ENCODE peak calls at places on chromosomes 5 and 9, in four cellular contexts. I, S, F and E are unnamed samples.

GRCh38 chr5:93677344-93678021 is 63.9 kb downstream of the POU5F2 start:
- DNase-seq in F (no peak), S (peak), I (peak), E (no peak)

GRCh38 chr9:120235081-120235480 is 344.9 kb downstream of the CDK5RAP2 start:
- DNase-seq in S (no peak), I (no peak), F (no peak), E (no peak)

GRCh38 chr5:156934450-156935211 is 28.4 kb downstream of the TIMD4 start:
- DNase-seq in I (peak), F (no peak), S (no peak), E (no peak)

GRCh38 chr5:133897431-133897830 is 71.0 kb downstream of the C5orf15 start:
- DNase-seq in S (no peak), I (no peak), F (no peak), E (no peak)

GRCh38 chr9:12813960-12814876 is 39.4 kb downstream of the LURAP1L start:
- DNase-seq in S (peak), I (no peak), F (no peak), E (peak)

GRCh38 chr9:92184041-92184564 is 68.9 kb upstream of the SPTLC1 start:
- DNase-seq in F (no peak), S (no peak), I (no peak), E (no peak)

GRCh38 chr5:134906811-134907210 is 1.9 kb downstream of the PCBD2 start:
- DNase-seq in S (no peak), F (no peak), I (no peak), E (no peak)

GRCh38 chr9:84266087-84266561 is 74.4 kb downstream of the SLC28A3 start:
- DNase-seq in I (peak), S (no peak), F (no peak), E (no peak)

GRCh38 chr9:135012166-135012565 is 75.3 kb upstream of the OLFM1 start:
- DNase-seq in S (no peak), F (no peak), I (no peak), E (no peak)

GRCh38 chr9:68822596-68823165 is 117.6 kb downstream of the PIP5K1B start:
- DNase-seq in S (no peak), I (no peak), F (no peak), E (no peak)

GRCh38 chr9:120980951-120981350 is 54.4 kb upstream of the TRAF1 start:
- DNase-seq in I (no peak), F (peak), S (no peak), E (no peak)

GRCh38 chr9:7549261-7549660 is 250.3 kb downstream of the DMAC1 start:
- DNase-seq in F (no peak), S (peak), I (peak), E (no peak)

GRCh38 chr9:77224750-77225312 is 47.5 kb downstream of the VPS13A start:
- DNase-seq in I (no peak), F (no peak), S (peak), E (no peak)

GRCh38 chr9:19378647-19379046 is 1.4 kb downstream of the RPS6 start:
- DNase-seq in I (no peak), S (no peak), F (no peak), E (no peak)

GRCh38 chr5:101045689-101046088 is 142.6 kb upstream of the ST8SIA4 start:
- DNase-seq in S (peak), F (no peak), I (no peak), E (no peak)

GRCh38 chr5:128782446-128782845 is 182.8 kb upstream of the SLC27A6 start:
- DNase-seq in I (no peak), S (peak), F (no peak), E (no peak)

GRCh38 chr9:91824591-91825339 is 125.3 kb downstream of the ROR2 start:
- DNase-seq in F (no peak), S (peak), I (no peak), E (no peak)

GRCh38 chr9:14153310-14153720 is 160.6 kb downstream of the NFIB start:
- DNase-seq in F (no peak), I (peak), S (peak), E (no peak)

GRCh38 chr5:35319231-35320002 is 89.1 kb upstream of the PRLR start:
- DNase-seq in I (no peak), S (no peak), F (no peak), E (no peak)

GRCh38 chr5:152378730-152379129 is 26.3 kb downstream of the NMUR2 start:
- DNase-seq in F (no peak), I (no peak), S (no peak), E (no peak)
- H2AFZ ChIP-seq in F (no peak), I (peak), S (no peak), E (no peak)

GRCh38 chr5:66824476-66824875 is 228.3 kb downstream of the MAST4 start:
- DNase-seq in F (no peak), S (no peak), I (no peak), E (no peak)

GRCh38 chr5:66826263-66826662 is 230.1 kb downstream of the MAST4 start:
- DNase-seq in S (no peak), F (no peak), I (no peak), E (no peak)

GRCh38 chr5:66828551-66829421 is 232.6 kb downstream of the MAST4 start:
- DNase-seq in F (no peak), I (peak), S (peak), E (no peak)

GRCh38 chr5:66828046-66828550 is 231.9 kb downstream of the MAST4 start:
- DNase-seq in F (no peak), S (no peak), I (peak), E (no peak)

GRCh38 chr5:66826696-66827095 is 230.5 kb downstream of the MAST4 start:
- DNase-seq in I (no peak), F (no peak), S (no peak), E (no peak)
- H2AFZ ChIP-seq in I (no peak), F (no peak), S (no peak), E (no peak)

DNA sequence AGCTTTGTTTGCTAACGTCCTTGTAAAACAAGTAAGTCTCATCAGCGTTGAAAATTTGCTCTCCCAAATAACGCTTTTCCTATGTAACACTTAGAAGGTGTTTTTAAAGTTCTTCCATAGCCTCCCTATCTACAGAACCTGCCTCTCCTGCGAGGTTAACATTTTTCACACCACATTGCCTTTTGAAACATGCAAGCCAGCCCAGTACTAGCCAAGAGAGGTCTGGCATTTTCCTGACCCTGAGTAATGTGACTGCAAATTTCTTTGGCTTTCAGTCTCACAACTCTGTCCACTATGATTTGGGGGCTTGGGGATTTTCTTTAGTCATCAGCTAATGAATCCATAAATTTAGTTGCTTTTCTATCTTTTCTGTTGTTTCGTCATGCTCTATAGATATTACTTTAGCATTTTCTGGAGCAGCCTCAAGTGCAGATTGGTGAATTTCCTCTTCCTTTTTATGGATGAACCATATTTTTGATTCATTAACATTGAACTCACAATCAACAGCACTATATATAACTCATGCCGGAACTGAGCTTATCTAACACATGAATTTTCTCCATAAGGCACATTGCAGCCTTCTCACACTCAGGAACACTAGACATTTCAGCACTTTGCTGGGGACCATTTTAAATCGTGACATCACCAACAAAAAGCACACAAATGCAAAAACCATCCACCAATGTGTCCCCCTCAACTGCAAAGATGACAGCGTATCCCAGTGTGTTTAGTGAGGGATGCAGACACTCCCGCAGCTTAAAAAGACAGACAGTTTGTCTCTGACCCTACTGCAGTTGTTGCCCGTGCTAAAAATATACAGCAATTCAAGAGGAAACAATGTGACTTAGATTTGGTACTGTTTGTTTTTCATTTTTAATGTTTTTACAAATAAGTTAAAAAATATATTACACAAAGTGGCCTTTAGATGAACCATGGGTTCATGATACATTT is 77.2 kb upstream of the SPATA31C2 start:
- DNase-seq in F (no peak), I (no peak), S (no peak), E (no peak)
- H2AFZ ChIP-seq in F (no peak), I (no peak), S (no peak), E (no peak)

GRCh38 chr5:138543730-138544104 is 681 bp upstream of the ETF1 start:
- DNase-seq in S (no peak), I (no peak), F (no peak), E (no peak)

GRCh38 chr5:138542120-138542955 is 698 bp downstream of the ETF1 start:
- DNase-seq in F (peak), I (peak), S (no peak), E (no peak)

GRCh38 chr5:138542956-138543729 is at the start of gene ETF1:
- DNase-seq in F (peak), S (peak), I (peak), E (peak)

GRCh38 chr5:138545919-138546562 is 3.0 kb upstream of the ETF1 start:
- DNase-seq in S (no peak), I (no peak), F (no peak), E (no peak)

DNA sequence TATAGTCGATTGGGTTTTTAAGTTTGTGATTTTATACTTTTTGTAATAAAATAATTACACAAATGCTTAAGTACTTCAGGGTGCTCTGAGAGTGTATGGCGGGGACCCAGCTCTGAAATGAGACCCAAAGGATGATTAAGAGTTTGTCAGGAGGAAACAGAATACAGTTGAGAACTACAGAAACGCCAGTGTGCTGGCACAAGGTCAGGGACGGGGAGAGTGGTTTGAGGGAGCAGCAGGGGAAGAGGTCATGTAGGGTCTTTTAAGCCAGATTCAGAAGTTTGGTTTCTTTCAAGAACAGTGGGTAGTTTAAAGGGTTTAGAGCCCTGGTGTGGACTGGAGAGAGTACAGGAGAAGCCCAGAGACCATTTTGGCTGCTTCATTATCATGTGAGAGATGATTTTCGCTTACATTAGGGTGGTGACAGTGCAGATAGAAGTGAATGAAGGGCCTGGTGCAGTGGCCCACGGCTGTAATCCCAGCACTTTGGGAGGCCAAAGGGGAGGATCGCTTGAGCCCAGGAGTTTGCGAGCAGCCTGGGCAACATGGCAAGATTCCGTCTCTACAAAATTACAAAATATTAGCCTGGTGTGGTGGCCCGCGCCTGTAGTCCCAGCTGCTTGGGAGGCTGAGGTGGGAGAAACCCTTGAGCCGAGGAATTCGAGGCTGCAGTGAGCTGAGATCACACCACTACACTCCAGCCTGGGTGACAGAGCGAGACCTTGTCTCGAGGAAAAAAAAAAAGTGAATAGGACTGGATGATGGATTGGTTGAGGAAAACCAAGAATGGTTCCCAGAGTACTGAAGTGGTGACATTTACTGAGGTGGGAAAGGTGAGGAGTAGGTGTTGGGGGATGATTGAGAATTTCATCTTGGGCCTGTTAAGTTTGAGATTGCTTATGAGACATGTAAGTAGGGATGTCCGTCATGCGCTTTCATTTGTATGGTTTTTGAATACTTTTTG is 1.4 kb upstream of the ETF1 start:
- DNase-seq in S (peak), I (peak), F (no peak), E (no peak)
- H2AFZ ChIP-seq in S (no peak), I (no peak), F (no peak), E (peak)

DNA sequence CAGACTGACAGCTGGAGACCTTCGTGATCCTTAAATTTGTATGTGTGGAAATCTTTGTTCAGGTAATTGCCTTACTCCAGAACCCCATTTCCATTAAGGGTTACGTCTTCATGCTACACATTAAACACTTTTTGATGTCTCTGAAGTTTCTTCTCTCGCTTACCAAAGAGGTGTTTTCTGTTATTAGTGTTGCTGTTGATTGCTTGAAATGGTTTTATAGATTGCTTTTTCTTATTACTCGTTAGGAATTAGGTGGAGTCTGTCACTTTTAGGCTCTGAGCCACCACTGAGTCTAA is 62.3 kb upstream of the PPARGC1B start:
- DNase-seq in F (no peak), I (no peak), S (no peak), E (no peak)
- H2AFZ ChIP-seq in F (peak), I (no peak), S (no peak), E (no peak)

DNA sequence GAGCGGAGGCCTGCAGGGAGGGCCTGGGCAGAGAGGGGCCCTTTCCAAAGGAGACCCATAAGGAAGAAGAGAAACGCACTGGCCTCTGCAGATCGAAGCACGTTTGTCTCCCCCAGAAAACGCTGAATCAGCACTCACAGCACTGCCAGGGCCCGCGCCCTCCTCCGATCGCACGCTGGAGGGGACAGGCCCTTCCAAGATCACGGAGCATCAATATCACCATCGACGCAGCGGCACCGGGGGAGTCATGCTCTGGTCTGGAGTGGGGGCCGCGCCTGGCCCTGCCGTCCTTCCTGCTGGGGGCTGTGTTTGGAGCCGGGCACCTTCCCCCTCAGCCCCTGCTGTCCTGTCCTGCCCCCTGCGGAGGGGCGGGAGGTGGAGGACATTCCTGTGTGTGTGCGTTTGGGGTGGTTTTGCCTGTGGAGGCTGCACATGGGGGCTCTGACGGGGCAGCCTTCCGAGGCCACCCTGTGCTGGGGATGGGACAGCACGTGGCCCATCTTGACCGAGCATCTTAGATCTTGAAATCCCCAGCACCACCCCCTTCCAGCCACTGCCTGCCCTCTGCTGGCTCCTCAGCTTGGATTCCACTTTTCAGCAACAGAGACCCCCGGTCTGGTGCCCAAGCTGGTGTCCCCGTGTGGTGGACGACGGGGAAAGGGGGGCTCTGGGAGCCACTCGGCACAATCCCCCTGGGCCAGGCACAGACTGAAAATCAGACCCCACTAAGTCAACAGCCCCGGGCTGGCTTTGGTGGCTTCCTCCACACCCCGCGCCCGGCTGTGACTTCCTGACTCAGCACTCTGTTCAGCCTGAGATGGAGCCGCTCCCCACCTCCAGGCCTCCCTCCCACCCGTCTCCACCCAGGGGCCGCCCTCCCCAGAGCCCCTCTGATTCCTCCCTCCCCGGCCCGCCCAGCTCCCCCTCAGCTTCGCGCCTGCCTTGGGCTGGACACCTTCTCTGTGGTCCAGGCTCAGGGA is 8.3 kb downstream of the TMEM250 start:
- DNase-seq in F (peak), I (peak), S (peak), E (no peak)
- H2AFZ ChIP-seq in F (peak), I (peak), S (peak), E (no peak)